ENCODE peak calls at places on chromosomes 3 and 15, in seven cellular contexts. One of them, this sample, is unnamed.
A peak's percentile ranks its signal among the peaks of the same experiment; 100 is the strongest.

GRCh38 chr3:43162573-43163084 is 56.8 kb upstream of the POMGNT2 start:
- DNase-seq in HFF-Myc: no peak
- DNase-seq in activated CD8-positive, alpha-beta memory T cell treated with anti-CD3 and anti-CD28 coated beads for 4 hours: peak; percentile 21
- DNase-seq in progenitor cell of endocrine pancreas: no peak
- DNase-seq in GM12891: no peak
- DNase-seq in AG10803: no peak
- DNase-seq in transverse colon: no peak
- DNase-seq in this sample: peak; percentile 39

GRCh38 chr15:62099171-62099601 is 32.4 kb downstream of the C2CD4A start:
- DNase-seq in progenitor cell of endocrine pancreas: no peak
- DNase-seq in transverse colon: no peak
- DNase-seq in GM12891: no peak
- DNase-seq in HFF-Myc: peak; percentile 65
- DNase-seq in AG10803: peak; percentile 92
- DNase-seq in activated CD8-positive, alpha-beta memory T cell treated with anti-CD3 and anti-CD28 coated beads for 4 hours: no peak
- DNase-seq in this sample: no peak

GRCh38 chr3:184781801-184782200 is 30.2 kb upstream of the VPS8 start:
- DNase-seq in HFF-Myc: no peak
- DNase-seq in AG10803: no peak
- DNase-seq in GM12891: no peak
- DNase-seq in progenitor cell of endocrine pancreas: no peak
- DNase-seq in activated CD8-positive, alpha-beta memory T cell treated with anti-CD3 and anti-CD28 coated beads for 4 hours: no peak
- DNase-seq in transverse colon: no peak
- DNase-seq in this sample: no peak

GRCh38 chr3:133112666-133113065 is 74.5 kb downstream of the TMEM108 start:
- DNase-seq in HFF-Myc: no peak
- DNase-seq in AG10803: peak; percentile 16
- DNase-seq in transverse colon: no peak
- DNase-seq in activated CD8-positive, alpha-beta memory T cell treated with anti-CD3 and anti-CD28 coated beads for 4 hours: no peak
- DNase-seq in GM12891: no peak
- DNase-seq in progenitor cell of endocrine pancreas: no peak
- DNase-seq in this sample: no peak

GRCh38 chr15:39125904-39126303 is 455.0 kb upstream of the THBS1 start:
- DNase-seq in progenitor cell of endocrine pancreas: no peak
- DNase-seq in AG10803: peak; percentile 54
- DNase-seq in transverse colon: peak; percentile 32
- DNase-seq in HFF-Myc: no peak
- DNase-seq in activated CD8-positive, alpha-beta memory T cell treated with anti-CD3 and anti-CD28 coated beads for 4 hours: peak; percentile 5
- DNase-seq in GM12891: peak; percentile 32
- DNase-seq in this sample: no peak

GRCh38 chr15:50135123-50135541 is 16.1 kb upstream of the ATP8B4 start:
- DNase-seq in GM12891: no peak
- DNase-seq in transverse colon: no peak
- DNase-seq in HFF-Myc: no peak
- DNase-seq in progenitor cell of endocrine pancreas: no peak
- DNase-seq in activated CD8-positive, alpha-beta memory T cell treated with anti-CD3 and anti-CD28 coated beads for 4 hours: no peak
- DNase-seq in AG10803: no peak
- DNase-seq in this sample: no peak

GRCh38 chr3:40387895-40388254 is 891 bp downstream of the ENTPD3 start:
- DNase-seq in AG10803: no peak
- DNase-seq in GM12891: no peak
- DNase-seq in activated CD8-positive, alpha-beta memory T cell treated with anti-CD3 and anti-CD28 coated beads for 4 hours: no peak
- DNase-seq in HFF-Myc: no peak
- DNase-seq in progenitor cell of endocrine pancreas: no peak
- DNase-seq in transverse colon: no peak
- DNase-seq in this sample: no peak

GRCh38 chr15:31320022-31320421 is 6.6 kb upstream of the KLF13 start:
- DNase-seq in progenitor cell of endocrine pancreas: no peak
- DNase-seq in AG10803: no peak
- DNase-seq in GM12891: no peak
- DNase-seq in activated CD8-positive, alpha-beta memory T cell treated with anti-CD3 and anti-CD28 coated beads for 4 hours: no peak
- DNase-seq in transverse colon: no peak
- DNase-seq in HFF-Myc: no peak
- DNase-seq in this sample: no peak

GRCh38 chr3:104628185-104628789 is 738.4 kb upstream of the ALCAM start:
- DNase-seq in AG10803: peak; percentile 63
- DNase-seq in activated CD8-positive, alpha-beta memory T cell treated with anti-CD3 and anti-CD28 coated beads for 4 hours: no peak
- DNase-seq in progenitor cell of endocrine pancreas: no peak
- DNase-seq in transverse colon: no peak
- DNase-seq in HFF-Myc: peak; percentile 37
- DNase-seq in GM12891: peak; percentile 3
- DNase-seq in this sample: no peak

GRCh38 chr3:171615742-171616141 is 155.5 kb upstream of the TNIK start:
- DNase-seq in transverse colon: no peak
- DNase-seq in activated CD8-positive, alpha-beta memory T cell treated with anti-CD3 and anti-CD28 coated beads for 4 hours: no peak
- DNase-seq in AG10803: peak; percentile 35
- DNase-seq in GM12891: no peak
- DNase-seq in progenitor cell of endocrine pancreas: no peak
- DNase-seq in HFF-Myc: no peak
- DNase-seq in this sample: no peak

GRCh38 chr3:24482306-24482705 is 12.3 kb downstream of the THRB start:
- DNase-seq in progenitor cell of endocrine pancreas: no peak
- DNase-seq in HFF-Myc: no peak
- DNase-seq in AG10803: no peak
- DNase-seq in transverse colon: no peak
- DNase-seq in activated CD8-positive, alpha-beta memory T cell treated with anti-CD3 and anti-CD28 coated beads for 4 hours: no peak
- DNase-seq in GM12891: no peak
- DNase-seq in this sample: no peak

This sample was measured in stimulated activated naive CD4-positive, alpha-beta T cell.